ENCODE peak calls at places on chromosomes 13 and 19, in four cellular contexts. F is GM04504, P is nephron progenitor cell, U is IMR-90. H is an unnamed sample.

GRCh38 chr19:42277821-42278809 is 9.1 kb downstream of the CIC start:
- DNase-seq in F (no peak), U (no peak), P (no peak), H (peak)

GRCh38 chr19:30064021-30064699 is 122.1 kb downstream of the URI1 start:
- DNase-seq in F (no peak), U (no peak), P (no peak), H (no peak)

GRCh38 chr13:100100115-100100879 is 11.4 kb downstream of the PCCA start:
- DNase-seq in P (no peak), F (no peak), U (peak), H (peak)

GRCh38 chr19:45424191-45425058 is 708 bp upstream of the ERCC1 start:
- DNase-seq in P (peak), U (peak), F (peak), H (peak)

GRCh38 chr19:29269641-29270040 is 56.7 kb upstream of the UQCRFS1 start:
- DNase-seq in F (no peak), P (no peak), U (no peak), H (no peak)

GRCh38 chr13:51297556-51297955 is 41.9 kb upstream of the SERPINE3 start:
- DNase-seq in U (no peak), F (no peak), P (no peak), H (no peak)

GRCh38 chr13:44874176-44874575 is 115.1 kb downstream of the NUFIP1 start:
- DNase-seq in F (no peak), U (no peak), P (no peak), H (no peak)

GRCh38 chr19:34505321-34506025 is 23.9 kb downstream of the WTIP start:
- DNase-seq in P (no peak), U (no peak), F (no peak), H (no peak)

GRCh38 chr13:94435604-94436226 is 43.8 kb downstream of the DCT start:
- DNase-seq in F (peak), U (peak), P (no peak), H (peak)

GRCh38 chr13:103694471-103694870 is 628.3 kb upstream of the SLC10A2 start:
- DNase-seq in U (no peak), P (no peak), F (no peak), H (no peak)

GRCh38 chr19:45901432-45901903 is 945 bp downstream of the MYPOP start:
- DNase-seq in U (peak), P (peak), F (no peak), H (peak)

GRCh38 chr19:57558525-57558924 is 1.1 kb downstream of the ZNF550 start:
- DNase-seq in U (peak), F (no peak), P (no peak), H (peak)

GRCh38 chr19:19563348-19563848 is 25.3 kb downstream of the CILP2 start:
- DNase-seq in U (no peak), F (no peak), P (no peak), H (no peak)

GRCh38 chr19:39046037-39046821 is 13.9 kb upstream of the FBXO27 start:
- DNase-seq in P (no peak), U (no peak), F (no peak), H (no peak)

GRCh38 chr19:2164020-2164988 is 571 bp downstream of the DOT1L start:
- DNase-seq in F (no peak), U (no peak), P (no peak), H (no peak)

GRCh38 chr13:113452942-113453901 is at the start of gene ADPRHL1:
- DNase-seq in F (no peak), U (no peak), P (peak), H (no peak)

GRCh38 chr19:11693505-11694499 is 44.9 kb downstream of the ZNF823 start:
- DNase-seq in U (peak), P (no peak), F (peak), H (peak)

GRCh38 chr13:26855071-26855470 is 94.5 kb upstream of the GPR12 start:
- DNase-seq in P (no peak), U (no peak), F (no peak), H (no peak)

GRCh38 chr13:32314271-32314967 is 744 bp downstream of the ZAR1L start:
- DNase-seq in U (no peak), F (no peak), P (no peak), H (no peak)

GRCh38 chr19:58356971-58357797 is 3.9 kb upstream of the A1BG start:
- DNase-seq in P (no peak), F (no peak), U (no peak), H (peak)

GRCh38 chr13:88000239-88000638 is 329.1 kb downstream of the SLITRK5 start:
- DNase-seq in P (no peak), F (no peak), U (peak), H (no peak)

GRCh38 chr13:33284916-33285315 is 639 bp downstream of the STARD13 start:
- DNase-seq in P (no peak), U (no peak), F (no peak), H (no peak)

GRCh38 chr13:106835477-106835876 is 267.5 kb upstream of the ARGLU1 start:
- DNase-seq in F (no peak), P (no peak), U (no peak), H (no peak)

GRCh38 chr13:42354246-42355117 is 82.5 kb downstream of the AKAP11 start:
- DNase-seq in U (peak), F (no peak), P (no peak), H (peak)

GRCh38 chr13:111278711-111279110 is 41.7 kb upstream of the TEX29 start:
- DNase-seq in P (no peak), F (no peak), U (no peak), H (no peak)

GRCh38 chr13:44347301-44347700 is 26.3 kb upstream of the SERP2 start:
- DNase-seq in U (no peak), F (no peak), P (no peak), H (no peak)

GRCh38 chr13:29472317-29472961 is 123.0 kb downstream of the SLC7A1 start:
- DNase-seq in U (peak), P (peak), F (no peak), H (peak)

GRCh38 chr13:110957181-110957884 is 42.5 kb upstream of the ANKRD10 start:
- DNase-seq in P (no peak), U (peak), F (no peak), H (peak)

GRCh38 chr13:25462301-25463125 is 90.7 kb downstream of the ATP8A2 start:
- DNase-seq in U (no peak), P (no peak), F (no peak), H (no peak)

H was measured in fibroblast of lung.